ENCODE peak calls at places on chromosomes 16 and 17, in four cellular contexts. One of them, this sample, is unnamed.

GRCh38 chr17:81322271-81323082 is 27.4 kb upstream of the SLC38A10 start:
- DNase-seq in progenitor cell of endocrine pancreas: no peak
- DNase-seq in CD8-positive, alpha-beta memory T cell: no peak
- DNase-seq in stimulated activated CD8-positive, alpha-beta memory T cell treated with anti-CD3 and anti-CD28 coated beads, Interleukin-4, amount 100 ng/mL, for 24 hours: no peak
- DNase-seq in this sample: peak; percentile 68

GRCh38 chr17:39699818-39700147 is at the start of gene ERBB2:
- DNase-seq in progenitor cell of endocrine pancreas: peak; percentile 40
- DNase-seq in CD8-positive, alpha-beta memory T cell: no peak
- DNase-seq in stimulated activated CD8-positive, alpha-beta memory T cell treated with anti-CD3 and anti-CD28 coated beads, Interleukin-4, amount 100 ng/mL, for 24 hours: no peak
- DNase-seq in this sample: peak; percentile 82

GRCh38 chr17:32142857-32143524 is 689 bp downstream of the RHOT1 start:
- DNase-seq in progenitor cell of endocrine pancreas: peak; percentile 54
- DNase-seq in CD8-positive, alpha-beta memory T cell: peak; percentile 16
- DNase-seq in stimulated activated CD8-positive, alpha-beta memory T cell treated with anti-CD3 and anti-CD28 coated beads, Interleukin-4, amount 100 ng/mL, for 24 hours: no peak
- DNase-seq in this sample: no peak

GRCh38 chr16:57051696-57052228 is 40.6 kb upstream of the CPNE2 start:
- DNase-seq in progenitor cell of endocrine pancreas: no peak
- DNase-seq in CD8-positive, alpha-beta memory T cell: no peak
- DNase-seq in stimulated activated CD8-positive, alpha-beta memory T cell treated with anti-CD3 and anti-CD28 coated beads, Interleukin-4, amount 100 ng/mL, for 24 hours: no peak
- DNase-seq in this sample: no peak

GRCh38 chr17:43341705-43342600 is 56.8 kb upstream of the ARL4D start:
- DNase-seq in progenitor cell of endocrine pancreas: no peak
- DNase-seq in CD8-positive, alpha-beta memory T cell: no peak
- DNase-seq in stimulated activated CD8-positive, alpha-beta memory T cell treated with anti-CD3 and anti-CD28 coated beads, Interleukin-4, amount 100 ng/mL, for 24 hours: no peak
- DNase-seq in this sample: no peak

GRCh38 chr16:87359121-87359520 is 24.5 kb downstream of the FBXO31 start:
- DNase-seq in progenitor cell of endocrine pancreas: no peak
- DNase-seq in CD8-positive, alpha-beta memory T cell: no peak
- DNase-seq in stimulated activated CD8-positive, alpha-beta memory T cell treated with anti-CD3 and anti-CD28 coated beads, Interleukin-4, amount 100 ng/mL, for 24 hours: no peak
- DNase-seq in this sample: no peak

GRCh38 chr16:85399583-85400284 is 213.4 kb upstream of the GSE1 start:
- DNase-seq in progenitor cell of endocrine pancreas: no peak
- DNase-seq in CD8-positive, alpha-beta memory T cell: no peak
- DNase-seq in stimulated activated CD8-positive, alpha-beta memory T cell treated with anti-CD3 and anti-CD28 coated beads, Interleukin-4, amount 100 ng/mL, for 24 hours: no peak
- DNase-seq in this sample: peak; percentile 68

GRCh38 chr16:84532299-84532724 is 27.9 kb upstream of the MEAK7 start:
- DNase-seq in progenitor cell of endocrine pancreas: no peak
- DNase-seq in CD8-positive, alpha-beta memory T cell: no peak
- DNase-seq in stimulated activated CD8-positive, alpha-beta memory T cell treated with anti-CD3 and anti-CD28 coated beads, Interleukin-4, amount 100 ng/mL, for 24 hours: no peak
- DNase-seq in this sample: no peak

GRCh38 chr17:17146791-17147406 is 59.2 kb downstream of the PLD6 start:
- DNase-seq in progenitor cell of endocrine pancreas: no peak
- DNase-seq in CD8-positive, alpha-beta memory T cell: peak; percentile 11
- DNase-seq in stimulated activated CD8-positive, alpha-beta memory T cell treated with anti-CD3 and anti-CD28 coated beads, Interleukin-4, amount 100 ng/mL, for 24 hours: peak; percentile 25
- DNase-seq in this sample: no peak

GRCh38 chr16:81728435-81728834 is 50.7 kb upstream of the PLCG2 start:
- DNase-seq in progenitor cell of endocrine pancreas: no peak
- DNase-seq in CD8-positive, alpha-beta memory T cell: no peak
- DNase-seq in stimulated activated CD8-positive, alpha-beta memory T cell treated with anti-CD3 and anti-CD28 coated beads, Interleukin-4, amount 100 ng/mL, for 24 hours: no peak
- DNase-seq in this sample: no peak